ENCODE peak calls at places on chromosome 14, in seven cellular contexts. N, D, V, P, W, R and F are unnamed samples.

GRCh38 chr14:96203635-96204034 is 1.0 kb upstream of the BDKRB2 start:
- DNase-seq in D (no peak), V (no peak), N (no peak), W (no peak), R (no peak), P (no peak), F (no peak)

GRCh38 chr14:49364752-49365117 is 221.4 kb downstream of the RPS29 start:
- DNase-seq in R (no peak), N (no peak), V (no peak), W (no peak), D (no peak), P (no peak), F (no peak)

GRCh38 chr14:56119221-56119967 is 1.2 kb downstream of the PELI2 start:
- DNase-seq in R (peak; percentile 51), D (peak; percentile 70), W (no peak), N (peak; percentile 64), V (peak; percentile 87), P (no peak), F (peak; percentile 46)

GRCh38 chr14:53927171-53927570 is 29.5 kb downstream of the BMP4 start:
- DNase-seq in W (no peak), D (no peak), V (no peak), P (no peak), R (no peak), N (no peak), F (no peak)

GRCh38 chr14:24483604-24484252 is 24.3 kb downstream of the CMA1 start:
- DNase-seq in D (no peak), W (no peak), P (no peak), N (no peak), R (no peak), V (no peak), F (no peak)

GRCh38 chr14:99644035-99644587 is 818 bp upstream of the HHIPL1 start:
- DNase-seq in R (no peak), V (no peak), N (no peak), D (no peak), P (no peak), W (no peak), F (no peak)

GRCh38 chr14:99258341-99258781 is 13.6 kb downstream of the BCL11B start:
- DNase-seq in V (no peak), D (no peak), W (no peak), N (peak; percentile 72), R (no peak), P (no peak), F (no peak)

GRCh38 chr14:85293820-85294219 is 236.1 kb upstream of the FLRT2 start:
- DNase-seq in W (no peak), N (no peak), P (no peak), V (no peak), D (no peak), R (no peak), F (no peak)

GRCh38 chr14:31766315-31766892 is 205.2 kb downstream of the NUBPL start:
- DNase-seq in N (no peak), D (no peak), R (no peak), W (no peak), P (no peak), V (no peak), F (no peak)

GRCh38 chr14:97976861-97977260 is 1179.7 kb downstream of the VRK1 start:
- DNase-seq in V (no peak), N (no peak), D (no peak), P (peak; percentile 59), W (no peak), R (peak; percentile 27), F (no peak)

GRCh38 chr14:100569734-100570251 is 17.4 kb downstream of the BEGAIN start:
- DNase-seq in R (no peak), P (no peak), N (no peak), V (no peak), W (no peak), D (no peak), F (no peak)

GRCh38 chr14:92105845-92106094 is 612 bp downstream of the ATXN3 start:
- DNase-seq in N (no peak), P (peak; percentile 75), V (peak; percentile 79), W (no peak), D (peak; percentile 77), R (peak; percentile 63), F (peak; percentile 38)

GRCh38 chr14:104222396-104223036 is 84.1 kb downstream of the KIF26A start:
- DNase-seq in W (no peak), N (no peak), D (no peak), P (no peak), V (peak; percentile 46), R (no peak), F (no peak)

GRCh38 chr14:31326111-31326510 is 94.2 kb downstream of the HEATR5A start:
- DNase-seq in V (no peak), R (no peak), N (no peak), P (no peak), W (no peak), D (peak; percentile 2), F (no peak)

GRCh38 chr14:32233292-32233691 is 30.2 kb upstream of the RNU6-8 start:
- DNase-seq in R (no peak), V (no peak), P (no peak), W (no peak), D (no peak), N (no peak), F (no peak)

GRCh38 chr14:73764881-73765280 is 50.7 kb upstream of the PNMA1 start:
- DNase-seq in D (no peak), N (no peak), P (peak; percentile 81), W (no peak), R (peak; percentile 64), V (no peak), F (peak; percentile 83)

GRCh38 chr14:72924332-72924731 is 1.9 kb upstream of the DCAF4 start:
- DNase-seq in N (no peak), D (no peak), R (peak; percentile 65), P (peak; percentile 66), W (no peak), V (no peak), F (peak; percentile 56)

GRCh38 chr14:33754264-33754663 is 196.6 kb downstream of the EGLN3 start:
- DNase-seq in R (no peak), W (no peak), N (peak; percentile 34), P (no peak), D (peak; percentile 21), V (no peak), F (no peak)

GRCh38 chr14:101875726-101876268 is 88.6 kb upstream of the DYNC1H1 start:
- DNase-seq in D (peak; percentile 6), N (no peak), W (no peak), P (no peak), R (no peak), V (no peak), F (no peak)

GRCh38 chr14:96956464-96957239 is 159.5 kb downstream of the VRK1 start:
- DNase-seq in D (no peak), N (peak; percentile 6), V (no peak), P (no peak), W (no peak), R (no peak), F (no peak)

GRCh38 chr14:104735830-104736642 is 12.0 kb downstream of the ADSS1 start:
- DNase-seq in P (peak; percentile 97), R (peak; percentile 90), N (no peak), V (peak; percentile 94), W (no peak), D (peak; percentile 91), F (peak; percentile 87)

GRCh38 chr14:89678715-89679220 is 261.7 kb upstream of the FOXN3 start:
- DNase-seq in V (no peak), P (no peak), W (no peak), N (no peak), R (no peak), D (no peak), F (no peak)

GRCh38 chr14:72013606-72014129 is 81.4 kb downstream of the RGS6 start:
- DNase-seq in R (no peak), D (no peak), V (no peak), P (no peak), W (no peak), N (no peak), F (no peak)

GRCh38 chr14:85332401-85332800 is 197.5 kb upstream of the FLRT2 start:
- DNase-seq in N (no peak), P (no peak), D (no peak), W (no peak), V (no peak), R (no peak), F (no peak)

GRCh38 chr14:33184587-33184986 is 245.9 kb downstream of the NPAS3 start:
- DNase-seq in V (no peak), D (peak; percentile 41), W (no peak), P (no peak), R (no peak), N (peak; percentile 33), F (no peak)

GRCh38 chr14:61532818-61533217 is 162.5 kb upstream of the HIF1A start:
- DNase-seq in V (no peak), N (no peak), P (no peak), D (no peak), W (no peak), R (no peak), F (no peak)
- H3K27ac ChIP-seq in V (no peak overlapping the region), N (peak overlapping the region; percentile 20), P (no peak overlapping the region), D (no peak overlapping the region), W (no peak overlapping the region), R (peak overlapping the region; percentile 57), F (peak overlapping the region; percentile 76)

DNA sequence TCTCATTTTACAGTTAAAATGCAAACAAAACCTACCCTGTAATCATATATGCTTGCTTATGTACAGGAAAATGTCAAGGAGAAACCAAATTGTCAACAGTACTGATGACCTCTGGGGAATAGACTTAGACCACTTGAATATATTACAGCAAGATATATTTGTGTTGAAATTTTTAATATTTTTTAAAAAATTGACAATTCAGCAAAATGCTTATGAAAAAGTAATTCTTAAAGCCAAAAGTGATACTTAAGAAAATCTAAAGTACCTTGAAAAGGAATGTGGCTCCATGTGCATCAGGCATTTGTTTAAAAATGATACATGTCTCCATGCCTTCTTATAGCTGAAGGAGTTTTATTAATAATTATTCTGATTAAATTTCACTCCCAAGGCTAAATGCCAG is 49.2 kb downstream of the PTPN21 start:
- DNase-seq in D (no peak), P (no peak), N (no peak), V (no peak), W (no peak), R (no peak), F (no peak)
- H3K36me3 ChIP-seq in D (peaks cover 59% of the 10 kb centered on the region), P (peaks cover 52% of the 10 kb centered on the region), N (no peaks in the 10 kb centered on the region), V (peaks cover 9% of the 10 kb centered on the region), W (peaks cover 11% of the 10 kb centered on the region), R (peaks cover 47% of the 10 kb centered on the region), F (peaks cover 65% of the 10 kb centered on the region)

DNA sequence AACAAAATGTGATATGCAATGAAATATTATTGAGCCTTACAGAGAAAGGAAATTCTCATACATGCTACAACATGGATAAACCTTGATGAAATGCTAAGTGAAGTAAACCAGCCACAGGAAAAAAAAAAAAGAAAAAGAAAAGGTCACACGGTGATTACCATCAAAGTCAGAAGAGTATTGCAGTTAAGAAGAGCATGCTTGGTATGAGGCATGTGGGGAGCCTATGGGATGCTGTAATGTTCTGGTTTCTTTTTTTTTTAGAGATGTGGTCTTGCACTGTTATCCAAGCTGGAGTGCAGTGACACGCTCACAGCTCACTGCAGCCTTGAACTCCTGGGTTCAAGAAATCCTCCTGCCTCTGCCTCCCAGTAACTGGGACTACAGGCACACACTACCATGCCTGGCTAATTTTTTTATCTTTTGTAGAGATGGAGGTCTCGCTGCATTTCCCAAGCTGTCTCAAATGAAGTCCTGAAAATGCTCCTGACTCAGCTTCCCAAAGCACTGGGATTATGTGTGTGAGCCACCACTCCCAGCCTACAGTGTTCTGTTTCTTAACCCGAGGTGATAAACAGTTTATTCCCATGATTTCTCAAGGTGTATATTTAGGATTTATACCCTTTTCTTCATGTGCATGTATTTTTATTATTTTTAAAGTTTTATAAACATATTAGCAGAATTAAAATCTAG is 96.2 kb downstream of the SEC23A start:
- DNase-seq in N (no peak), P (no peak), R (no peak), W (no peak), V (no peak), D (peak; percentile 31), F (no peak)
- H3K27me3 ChIP-seq in N (no peaks in the 10 kb centered on the region), P (no peaks in the 10 kb centered on the region), R (no peaks in the 10 kb centered on the region), W (no peaks in the 10 kb centered on the region), V (no peaks in the 10 kb centered on the region), D (no peaks in the 10 kb centered on the region), F (no peaks in the 10 kb centered on the region)

GRCh38 chr14:52913271-52913670 is 37.6 kb downstream of the FERMT2 start:
- DNase-seq in W (no peak), V (no peak), P (no peak), N (no peak), R (no peak), D (peak; percentile 56), F (no peak)
- H3K27ac ChIP-seq in W (no peak overlapping the region), V (peak overlapping the region; percentile 25), P (no peak overlapping the region), N (no peak overlapping the region), R (peak overlapping the region; percentile 16), D (no peak overlapping the region), F (no peak overlapping the region)